ENCODE peak calls at places on chromosomes 2 and 18, in seven cellular contexts. Q is A549, V is LoVo, I is GM23338, N is GM12865, L is left ventricle myocardium superior, J is NCI-H1417. O is an unnamed sample.

GRCh38 chr2:180962727-180963312 is 17.6 kb upstream of the UBE2E3 start:
- DNase-seq in L (no peak), V (no peak), I (no peak), Q (no peak), J (no peak), N (no peak), O (no peak)

GRCh38 chr2:205656426-205656795 is 25.9 kb upstream of the NRP2 start:
- DNase-seq in Q (no peak), N (no peak), J (no peak), V (no peak), L (no peak), I (no peak), O (no peak)

GRCh38 chr2:74675090-74675489 is 21.0 kb downstream of the SEMA4F start:
- DNase-seq in J (no peak), N (no peak), I (peak; percentile 46), L (no peak), V (no peak), Q (no peak), O (no peak)

GRCh38 chr2:148932536-148932935 is 57.5 kb downstream of the KIF5C start:
- DNase-seq in I (no peak), J (no peak), L (no peak), N (no peak), Q (no peak), V (no peak), O (no peak)

GRCh38 chr18:41643427-41643826 is 311.6 kb upstream of the PIK3C3 start:
- DNase-seq in V (no peak), Q (no peak), I (no peak), J (no peak), L (no peak), N (no peak), O (no peak)

GRCh38 chr2:12543452-12544220 is 173.1 kb upstream of the TRIB2 start:
- DNase-seq in J (no peak), V (no peak), N (peak; percentile 5), L (peak; percentile 28), I (no peak), Q (no peak), O (no peak)

GRCh38 chr2:168699834-168700417 is 102.5 kb upstream of the NOSTRIN start:
- DNase-seq in V (no peak), Q (no peak), I (no peak), J (no peak), N (no peak), L (peak; percentile 88), O (no peak)

GRCh38 chr2:169945515-169945914 is 118.3 kb downstream of the UBR3 start:
- DNase-seq in Q (no peak), I (no peak), J (no peak), N (no peak), L (no peak), V (no peak), O (no peak)

GRCh38 chr2:232869138-232870001 is 694 bp upstream of the SNORC start:
- DNase-seq in V (no peak), L (no peak), J (no peak), Q (no peak), I (peak; percentile 62), N (no peak), O (no peak)

GRCh38 chr2:30688956-30689401 is 118.3 kb downstream of the CAPN13 start:
- DNase-seq in J (peak; percentile 82), L (peak; percentile 77), Q (no peak), N (no peak), V (no peak), I (no peak), O (no peak)

GRCh38 chr2:45691152-45691551 is 39.7 kb downstream of the PRKCE start:
- DNase-seq in Q (no peak), L (no peak), N (peak; percentile 76), V (no peak), J (no peak), I (no peak), O (no peak)

GRCh38 chr2:139805378-139805777 is 1025.2 kb upstream of the NXPH2 start:
- DNase-seq in N (no peak), I (no peak), L (no peak), J (peak; percentile 40), Q (no peak), V (no peak), O (no peak)

GRCh38 chr2:180010701-180011100 is 3.6 kb upstream of the CWC22 start:
- DNase-seq in I (no peak), V (no peak), L (no peak), Q (no peak), N (no peak), J (no peak), O (no peak)

GRCh38 chr18:52060612-52061259 is 279.3 kb upstream of the DCC start:
- DNase-seq in Q (no peak), I (peak; percentile 31), N (no peak), J (peak; percentile 81), L (no peak), V (no peak), O (no peak)

GRCh38 chr2:222572761-222573174 is 83.1 kb downstream of the FARSB start:
- DNase-seq in N (no peak), I (no peak), L (peak; percentile 41), V (no peak), Q (peak; percentile 18), J (peak; percentile 12), O (peak; percentile 10)

GRCh38 chr2:33518200-33518599 is 41.8 kb downstream of the RASGRP3 start:
- DNase-seq in J (no peak), Q (no peak), L (no peak), V (no peak), I (no peak), N (no peak), O (no peak)

GRCh38 chr2:42923632-42924425 is 131.4 kb upstream of the HAAO start:
- DNase-seq in V (no peak), N (no peak), I (peak; percentile 8), J (no peak), L (no peak), Q (no peak), O (no peak)

O was measured in SW480.